ENCODE peak calls at places on chromosomes 3 and 15, in five cellular contexts. V, U, I, H and K are unnamed samples.

GRCh38 chr3:14227866-14228265 is 49.2 kb downstream of the LSM3 start:
- DNase-seq in I (no peak), U (no peak), H (no peak), V (peak; percentile 55), K (no peak)

GRCh38 chr15:40054746-40055575 is 16.0 kb upstream of the SRP14 start:
- DNase-seq in H (no peak), V (peak; percentile 78), I (no peak), U (no peak), K (no peak)

GRCh38 chr15:78565951-78566774 is 843 bp downstream of the CHRNA5 start:
- DNase-seq in U (peak; percentile 14), I (no peak), H (no peak), V (peak; percentile 57), K (peak; percentile 70)

GRCh38 chr3:131716007-131716406 is 213.2 kb upstream of the MRPL3 start:
- DNase-seq in V (peak; percentile 43), H (no peak), I (no peak), U (no peak), K (no peak)

GRCh38 chr3:66138336-66139234 is 82.2 kb upstream of the SLC25A26 start:
- DNase-seq in V (peak; percentile 84), I (peak; percentile 28), U (peak; percentile 81), H (peak; percentile 22), K (peak; percentile 58)

GRCh38 chr15:70833897-70834765 is 19.8 kb downstream of the LARP6 start:
- DNase-seq in I (no peak), H (no peak), V (peak; percentile 80), U (peak; percentile 74), K (peak; percentile 55)

GRCh38 chr15:92745845-92746271 is 90.3 kb upstream of the FAM174B start:
- DNase-seq in U (no peak), I (no peak), H (no peak), V (no peak), K (no peak)

GRCh38 chr3:112779558-112780480 is 66.8 kb downstream of the CD200R1L start:
- DNase-seq in I (no peak), V (no peak), H (no peak), U (peak; percentile 23), K (no peak)

GRCh38 chr3:65262554-65262953 is 574.8 kb upstream of the ADAMTS9 start:
- DNase-seq in V (no peak), H (no peak), I (no peak), U (peak; percentile 16), K (no peak)

GRCh38 chr3:170734043-170734736 is 135.8 kb downstream of the RPL22L1 start:
- DNase-seq in I (no peak), H (no peak), V (peak; percentile 46), U (no peak), K (no peak)

GRCh38 chr3:122716667-122717066 is 36.0 kb downstream of the PARP14 start:
- DNase-seq in I (no peak), U (no peak), H (no peak), V (no peak), K (no peak)

GRCh38 chr3:52521881-52522650 is 11.6 kb downstream of the NT5DC2 start:
- DNase-seq in I (no peak), H (no peak), U (no peak), V (no peak), K (no peak)

GRCh38 chr3:110815008-110815583 is 256.5 kb upstream of the NECTIN3 start:
- DNase-seq in H (no peak), U (peak; percentile 85), V (peak; percentile 89), I (no peak), K (no peak)

GRCh38 chr3:183618542-183618941 is 16.9 kb upstream of the KLHL24 start:
- DNase-seq in H (no peak), I (no peak), V (no peak), U (no peak), K (no peak)

GRCh38 chr3:160402249-160403027 is 3.0 kb downstream of the SMC4 start:
- DNase-seq in V (no peak), H (no peak), U (peak; percentile 25), I (no peak), K (no peak)

GRCh38 chr3:115351193-115351592 is 204.1 kb upstream of the ZBTB20 start:
- DNase-seq in I (no peak), U (no peak), H (no peak), V (no peak), K (no peak)

GRCh38 chr3:176663819-176664218 is 533.5 kb downstream of the TBL1XR1 start:
- DNase-seq in V (peak; percentile 82), H (no peak), I (no peak), U (peak; percentile 87), K (peak; percentile 63)

DNA sequence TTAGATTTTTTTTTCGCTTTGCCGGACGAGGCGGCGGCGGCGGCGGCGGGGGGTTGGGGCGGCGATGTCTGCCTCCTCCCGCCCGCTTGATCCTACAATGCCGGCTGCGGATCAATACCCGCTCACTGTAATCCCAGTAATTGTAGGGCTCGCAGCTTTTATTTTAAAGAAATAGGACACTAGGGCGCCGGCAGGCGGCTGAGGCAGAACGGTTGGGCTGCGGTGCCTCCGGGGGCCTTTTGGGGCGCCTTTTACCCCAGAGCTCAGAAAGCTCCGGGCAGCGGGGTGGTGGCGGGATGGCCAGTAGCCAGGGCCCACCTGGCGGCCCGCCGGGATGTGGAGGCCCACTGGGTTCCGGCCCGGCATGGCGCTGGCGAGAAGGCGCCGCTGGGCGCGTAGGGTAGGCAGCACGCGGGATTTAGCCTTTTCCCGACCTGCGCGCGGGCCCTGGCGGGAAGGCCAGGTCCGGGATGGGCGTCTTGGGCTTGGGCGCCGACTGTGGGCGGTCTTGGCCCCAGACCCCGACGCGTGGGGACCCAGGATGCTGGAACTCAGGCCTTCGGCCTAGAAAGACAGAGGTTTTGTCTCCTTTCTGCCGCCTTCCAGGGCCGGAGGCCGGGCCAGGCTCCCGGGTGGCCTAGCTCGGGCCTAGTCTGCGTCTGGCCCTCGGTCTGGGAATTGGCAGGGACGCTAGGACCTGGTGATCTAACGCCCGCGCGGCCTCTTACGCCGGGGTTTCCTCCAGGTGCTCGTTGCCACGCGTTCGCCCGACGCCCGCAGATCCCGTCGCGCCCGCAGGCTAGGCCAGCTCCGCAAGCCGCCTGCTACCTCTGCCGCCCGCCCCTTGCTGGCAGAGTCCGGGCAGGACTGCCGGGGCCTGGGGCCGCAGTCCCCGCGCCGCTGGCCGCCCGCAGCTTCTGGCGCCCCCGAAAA is 15.5 kb upstream of the ONECUT1 start:
- DNase-seq in H (no peak), U (no peak), I (no peak), V (peak; percentile 43), K (no peak)
- H3K4me3 ChIP-seq in H (peak overlapping the region; percentile 16), U (no peak overlapping the region), I (peak overlapping the region; percentile 25), V (no peak overlapping the region), K (no peak overlapping the region)

DNA sequence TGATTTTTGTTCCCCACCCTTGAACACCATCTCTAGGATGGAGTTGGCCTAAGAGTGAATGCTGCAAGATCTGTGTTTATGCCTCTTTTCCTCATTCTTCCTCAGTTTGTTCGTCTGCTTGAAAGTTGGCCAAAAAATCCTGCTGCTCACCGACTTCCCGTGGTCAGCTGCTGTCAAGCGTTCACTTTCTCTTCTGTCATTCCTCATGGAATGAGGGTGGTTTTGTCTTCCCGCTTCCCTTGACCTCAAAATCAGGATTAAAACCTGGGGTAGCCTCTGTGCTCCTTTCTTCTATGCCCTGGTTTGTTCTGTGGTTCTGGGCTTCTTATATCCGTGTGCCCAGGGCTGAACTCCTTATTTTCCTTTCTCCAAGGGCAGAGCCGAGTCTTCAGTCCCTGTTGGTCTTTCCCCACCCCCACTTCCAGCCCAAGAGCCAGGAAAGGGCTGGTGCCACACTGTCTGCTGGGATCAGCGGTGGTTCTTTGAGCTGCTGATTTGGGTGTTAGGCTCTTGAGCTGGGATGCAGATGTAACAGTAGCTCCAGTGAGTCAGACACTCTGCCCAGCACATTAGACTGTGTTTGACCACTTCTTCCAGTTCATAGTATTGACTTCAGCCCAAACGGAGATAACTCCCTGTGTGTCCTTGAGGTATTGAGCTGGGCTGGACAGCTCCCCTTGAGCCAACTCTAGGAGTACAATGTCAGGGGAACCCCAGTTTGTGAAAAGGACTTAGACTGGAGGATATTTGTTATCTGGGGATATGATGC is 2.3 kb downstream of the SERF2 start:
- DNase-seq in H (no peak), U (peak; percentile 67), V (peak; percentile 57), I (no peak), K (no peak)
- H3K4me3 ChIP-seq in H (no peak overlapping the region), U (no peak overlapping the region), V (peak overlapping the region; percentile 18), I (no peak overlapping the region), K (no peak overlapping the region)

DNA sequence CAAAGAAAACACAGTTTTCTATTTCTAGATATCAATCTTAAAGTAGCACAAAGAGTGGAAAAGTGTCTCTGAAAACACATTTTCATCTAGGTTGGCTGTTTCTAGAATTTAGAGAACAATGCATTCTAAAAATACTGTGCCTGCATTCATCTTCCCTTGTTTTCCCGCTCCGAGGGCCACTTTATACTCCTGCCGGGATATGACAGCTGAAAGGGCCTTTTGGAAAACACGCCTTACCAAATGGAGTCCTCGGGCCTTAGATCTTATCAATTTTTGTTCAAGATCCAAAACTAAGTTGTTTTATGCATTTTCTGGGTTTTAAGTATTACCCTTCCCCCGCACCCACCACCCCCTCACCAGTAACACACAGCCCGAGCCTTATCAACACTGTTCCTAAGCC is 47.9 kb upstream of the ARHGEF3 start:
- DNase-seq in U (no peak), I (no peak), V (no peak), H (no peak), K (no peak)
- H3K4me3 ChIP-seq in U (no peak overlapping the region), I (no peak overlapping the region), V (no peak overlapping the region), H (no peak overlapping the region), K (no peak overlapping the region)

GRCh38 chr15:41892621-41893421 is 1.0 kb downstream of the SPTBN5 start:
- DNase-seq in U (no peak), I (no peak), V (no peak), H (no peak), K (no peak)
- H3K4me3 ChIP-seq in U (no peak overlapping the region), I (no peak overlapping the region), V (no peak overlapping the region), H (no peak overlapping the region), K (no peak overlapping the region)